ENCODE peak calls at places on chromosomes 7 and 10, in six cellular contexts. One of them, this sample, is unnamed.

GRCh38 chr7:98107313-98107691 is 640 bp downstream of the LMTK2 start:
- DNase-seq in GM12878: no peak
- DNase-seq in A549: no peak
- DNase-seq in HepG2: no peak
- DNase-seq in K562: peak
- DNase-seq in endothelial cell of umbilical vein: peak
- DNase-seq in this sample: peak

GRCh38 chr7:152579070-152579469 is 96.9 kb downstream of the XRCC2 start:
- DNase-seq in GM12878: no peak
- DNase-seq in A549: no peak
- DNase-seq in HepG2: no peak
- DNase-seq in K562: peak
- DNase-seq in endothelial cell of umbilical vein: no peak
- DNase-seq in this sample: no peak

GRCh38 chr7:153290066-153290465 is 530.5 kb downstream of the ACTR3B start:
- DNase-seq in GM12878: no peak
- DNase-seq in A549: no peak
- DNase-seq in HepG2: no peak
- DNase-seq in K562: no peak
- DNase-seq in endothelial cell of umbilical vein: no peak
- DNase-seq in this sample: no peak

GRCh38 chr7:107047902-107048782 is 3.6 kb downstream of the PRKAR2B start:
- DNase-seq in GM12878: no peak
- DNase-seq in A549: no peak
- DNase-seq in HepG2: no peak
- DNase-seq in K562: peak
- DNase-seq in endothelial cell of umbilical vein: peak
- DNase-seq in this sample: no peak

GRCh38 chr7:158264881-158265742 is 322.5 kb downstream of the PTPRN2 start:
- DNase-seq in GM12878: no peak
- DNase-seq in A549: no peak
- DNase-seq in HepG2: no peak
- DNase-seq in K562: no peak
- DNase-seq in endothelial cell of umbilical vein: no peak
- DNase-seq in this sample: no peak

GRCh38 chr10:126243976-126244375 is 144.3 kb downstream of the ADAM12 start:
- DNase-seq in GM12878: no peak
- DNase-seq in A549: no peak
- DNase-seq in HepG2: no peak
- DNase-seq in K562: no peak
- DNase-seq in endothelial cell of umbilical vein: no peak
- DNase-seq in this sample: no peak

GRCh38 chr10:77881636-77882035 is 44.9 kb downstream of the DLG5 start:
- DNase-seq in GM12878: no peak
- DNase-seq in A549: no peak
- DNase-seq in HepG2: peak
- DNase-seq in K562: no peak
- DNase-seq in endothelial cell of umbilical vein: no peak
- DNase-seq in this sample: no peak

GRCh38 chr10:126052171-126052570 is 155.8 kb downstream of the FANK1 start:
- DNase-seq in GM12878: no peak
- DNase-seq in A549: no peak
- DNase-seq in HepG2: no peak
- DNase-seq in K562: no peak
- DNase-seq in endothelial cell of umbilical vein: no peak
- DNase-seq in this sample: no peak

GRCh38 chr10:77738496-77739158 is 101.0 kb upstream of the KCNMA1 start:
- DNase-seq in GM12878: no peak
- DNase-seq in A549: no peak
- DNase-seq in HepG2: no peak
- DNase-seq in K562: no peak
- DNase-seq in endothelial cell of umbilical vein: peak
- DNase-seq in this sample: no peak

GRCh38 chr7:2247141-2247985 is 5.3 kb downstream of the NUDT1 start:
- DNase-seq in GM12878: no peak
- DNase-seq in A549: peak
- DNase-seq in HepG2: no peak
- DNase-seq in K562: peak
- DNase-seq in endothelial cell of umbilical vein: peak
- DNase-seq in this sample: peak

GRCh38 chr10:24446739-24447138 is 237.8 kb downstream of the KIAA1217 start:
- DNase-seq in GM12878: no peak
- DNase-seq in A549: no peak
- DNase-seq in HepG2: no peak
- DNase-seq in K562: peak
- DNase-seq in endothelial cell of umbilical vein: no peak
- DNase-seq in this sample: peak

GRCh38 chr7:99390941-99391602 is 16.5 kb downstream of the ARPC1B start:
- DNase-seq in GM12878: no peak
- DNase-seq in A549: no peak
- DNase-seq in HepG2: no peak
- DNase-seq in K562: no peak
- DNase-seq in endothelial cell of umbilical vein: no peak
- DNase-seq in this sample: peak

GRCh38 chr7:65449505-65449852 is 75.8 kb downstream of the ZNF92 start:
- DNase-seq in GM12878: no peak
- DNase-seq in A549: no peak
- DNase-seq in HepG2: no peak
- DNase-seq in K562: no peak
- DNase-seq in endothelial cell of umbilical vein: no peak
- DNase-seq in this sample: no peak

GRCh38 chr10:91590904-91591791 is 41.7 kb downstream of the PPP1R3C start:
- DNase-seq in GM12878: no peak
- DNase-seq in A549: peak
- DNase-seq in HepG2: no peak
- DNase-seq in K562: peak
- DNase-seq in endothelial cell of umbilical vein: peak
- DNase-seq in this sample: no peak

GRCh38 chr7:130887182-130888016 is 153.4 kb upstream of the KLF14 start:
- DNase-seq in GM12878: no peak
- DNase-seq in A549: no peak
- DNase-seq in HepG2: peak
- DNase-seq in K562: no peak
- DNase-seq in endothelial cell of umbilical vein: peak
- DNase-seq in this sample: no peak

GRCh38 chr10:131652416-131652815 is 248.4 kb upstream of the PPP2R2D start:
- DNase-seq in GM12878: no peak
- DNase-seq in A549: no peak
- DNase-seq in HepG2: no peak
- DNase-seq in K562: no peak
- DNase-seq in endothelial cell of umbilical vein: no peak
- DNase-seq in this sample: no peak

GRCh38 chr10:18164771-18165361 is 24.6 kb downstream of the CACNB2 start:
- DNase-seq in GM12878: no peak
- DNase-seq in A549: no peak
- DNase-seq in HepG2: no peak
- DNase-seq in K562: no peak
- DNase-seq in endothelial cell of umbilical vein: no peak
- DNase-seq in this sample: no peak

GRCh38 chr7:45390180-45390579 is 184.0 kb upstream of the ADCY1 start:
- DNase-seq in GM12878: no peak
- DNase-seq in A549: no peak
- DNase-seq in HepG2: no peak
- DNase-seq in K562: no peak
- DNase-seq in endothelial cell of umbilical vein: no peak
- DNase-seq in this sample: no peak

GRCh38 chr7:139853576-139854511 is 24.8 kb downstream of the TBXAS1 start:
- DNase-seq in GM12878: no peak
- DNase-seq in A549: no peak
- DNase-seq in HepG2: no peak
- DNase-seq in K562: peak
- DNase-seq in endothelial cell of umbilical vein: no peak
- DNase-seq in this sample: peak

GRCh38 chr7:120404042-120404441 is 131.1 kb downstream of the KCND2 start:
- DNase-seq in GM12878: no peak
- DNase-seq in A549: no peak
- DNase-seq in HepG2: no peak
- DNase-seq in K562: no peak
- DNase-seq in endothelial cell of umbilical vein: no peak
- DNase-seq in this sample: no peak

GRCh38 chr7:142470336-142470830 is 212.5 kb upstream of the PRSS58 start:
- DNase-seq in GM12878: no peak
- DNase-seq in A549: no peak
- DNase-seq in HepG2: no peak
- DNase-seq in K562: peak
- DNase-seq in endothelial cell of umbilical vein: no peak
- DNase-seq in this sample: peak

GRCh38 chr7:142468871-142469652 is 211.2 kb upstream of the PRSS58 start:
- DNase-seq in GM12878: no peak
- DNase-seq in A549: no peak
- DNase-seq in HepG2: no peak
- DNase-seq in K562: no peak
- DNase-seq in endothelial cell of umbilical vein: no peak
- DNase-seq in this sample: no peak

DNA sequence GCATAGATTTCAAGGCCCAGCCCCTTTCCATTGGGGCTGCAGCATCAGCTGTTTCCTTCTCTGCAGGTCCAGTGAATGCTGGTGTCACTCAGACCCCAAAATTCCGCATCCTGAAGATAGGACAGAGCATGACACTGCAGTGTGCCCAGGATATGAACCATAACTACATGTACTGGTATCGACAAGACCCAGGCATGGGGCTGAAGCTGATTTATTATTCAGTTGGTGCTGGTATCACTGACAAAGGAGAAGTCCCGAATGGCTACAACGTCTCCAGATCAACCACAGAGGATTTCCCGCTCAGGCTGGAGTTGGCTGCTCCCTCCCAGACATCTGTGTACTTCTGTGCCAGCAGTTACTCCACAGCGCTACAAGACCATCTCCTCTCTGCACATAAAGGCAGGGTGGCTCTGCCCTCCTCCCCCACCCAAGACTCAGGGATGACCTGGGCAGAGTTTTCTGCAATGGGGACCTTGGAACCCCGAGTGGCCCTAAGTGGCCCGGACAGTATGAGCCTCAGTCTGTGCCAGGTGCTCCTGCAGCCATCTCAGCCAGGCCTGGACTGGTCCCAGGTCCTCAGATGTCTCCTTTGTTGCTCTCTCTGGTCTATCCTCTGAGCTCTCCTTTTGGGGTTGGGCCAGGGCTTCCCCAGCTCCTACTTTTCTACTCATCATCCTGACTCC is 211.9 kb upstream of the PRSS58 start:
- DNase-seq in GM12878: no peak
- DNase-seq in A549: no peak
- DNase-seq in HepG2: no peak
- DNase-seq in K562: no peak
- DNase-seq in endothelial cell of umbilical vein: no peak
- DNase-seq in this sample: no peak
- TF ChIP-seq MYC in GM12878: no peak
- TF ChIP-seq MYC in A549: no peak
- TF ChIP-seq MYC in HepG2: no peak
- TF ChIP-seq MYC in K562: no peak
- TF ChIP-seq MYC in endothelial cell of umbilical vein: no peak
- TF ChIP-seq MYC in this sample: no peak

GRCh38 chr10:15121707-15122106 is 24.6 kb downstream of the RPP38 start:
- DNase-seq in GM12878: no peak
- DNase-seq in A549: no peak
- DNase-seq in HepG2: no peak
- DNase-seq in K562: no peak
- DNase-seq in endothelial cell of umbilical vein: no peak
- DNase-seq in this sample: no peak

GRCh38 chr10:15124908-15125307 is 27.8 kb downstream of the RPP38 start:
- DNase-seq in GM12878: no peak
- DNase-seq in A549: no peak
- DNase-seq in HepG2: no peak
- DNase-seq in K562: no peak
- DNase-seq in endothelial cell of umbilical vein: no peak
- DNase-seq in this sample: no peak

GRCh38 chr10:15124190-15124589 is 27.0 kb downstream of the RPP38 start:
- DNase-seq in GM12878: no peak
- DNase-seq in A549: no peak
- DNase-seq in HepG2: no peak
- DNase-seq in K562: no peak
- DNase-seq in endothelial cell of umbilical vein: no peak
- DNase-seq in this sample: no peak

GRCh38 chr10:15122477-15123030 is 25.4 kb downstream of the RPP38 start:
- DNase-seq in GM12878: peak
- DNase-seq in A549: no peak
- DNase-seq in HepG2: no peak
- DNase-seq in K562: no peak
- DNase-seq in endothelial cell of umbilical vein: no peak
- DNase-seq in this sample: no peak

GRCh38 chr10:15123749-15124184 is 26.6 kb downstream of the RPP38 start:
- DNase-seq in GM12878: no peak
- DNase-seq in A549: no peak
- DNase-seq in HepG2: no peak
- DNase-seq in K562: no peak
- DNase-seq in endothelial cell of umbilical vein: peak
- DNase-seq in this sample: no peak
- TF ChIP-seq MYC in GM12878: no peak
- TF ChIP-seq MYC in A549: no peak
- TF ChIP-seq MYC in HepG2: no peak
- TF ChIP-seq MYC in K562: no peak
- TF ChIP-seq MYC in endothelial cell of umbilical vein: no peak
- TF ChIP-seq MYC in this sample: no peak

GRCh38 chr7:149497467-149498261 is at the start of gene ZNF746:
- DNase-seq in GM12878: peak
- DNase-seq in A549: peak
- DNase-seq in HepG2: peak
- DNase-seq in K562: peak
- DNase-seq in endothelial cell of umbilical vein: peak
- DNase-seq in this sample: peak
- TF ChIP-seq MYC in GM12878: no peak
- TF ChIP-seq MYC in A549: peak
- TF ChIP-seq MYC in HepG2: peak
- TF ChIP-seq MYC in K562: no peak
- TF ChIP-seq MYC in endothelial cell of umbilical vein: no peak
- TF ChIP-seq MYC in this sample: peak

GRCh38 chr10:62183442-62183841 is 85.2 kb downstream of the RTKN2 start:
- DNase-seq in GM12878: peak
- DNase-seq in A549: no peak
- DNase-seq in HepG2: no peak
- DNase-seq in K562: no peak
- DNase-seq in endothelial cell of umbilical vein: no peak
- DNase-seq in this sample: no peak
- TF ChIP-seq MYC in GM12878: no peak
- TF ChIP-seq MYC in A549: no peak
- TF ChIP-seq MYC in HepG2: no peak
- TF ChIP-seq MYC in K562: no peak
- TF ChIP-seq MYC in endothelial cell of umbilical vein: no peak
- TF ChIP-seq MYC in this sample: no peak

DNA sequence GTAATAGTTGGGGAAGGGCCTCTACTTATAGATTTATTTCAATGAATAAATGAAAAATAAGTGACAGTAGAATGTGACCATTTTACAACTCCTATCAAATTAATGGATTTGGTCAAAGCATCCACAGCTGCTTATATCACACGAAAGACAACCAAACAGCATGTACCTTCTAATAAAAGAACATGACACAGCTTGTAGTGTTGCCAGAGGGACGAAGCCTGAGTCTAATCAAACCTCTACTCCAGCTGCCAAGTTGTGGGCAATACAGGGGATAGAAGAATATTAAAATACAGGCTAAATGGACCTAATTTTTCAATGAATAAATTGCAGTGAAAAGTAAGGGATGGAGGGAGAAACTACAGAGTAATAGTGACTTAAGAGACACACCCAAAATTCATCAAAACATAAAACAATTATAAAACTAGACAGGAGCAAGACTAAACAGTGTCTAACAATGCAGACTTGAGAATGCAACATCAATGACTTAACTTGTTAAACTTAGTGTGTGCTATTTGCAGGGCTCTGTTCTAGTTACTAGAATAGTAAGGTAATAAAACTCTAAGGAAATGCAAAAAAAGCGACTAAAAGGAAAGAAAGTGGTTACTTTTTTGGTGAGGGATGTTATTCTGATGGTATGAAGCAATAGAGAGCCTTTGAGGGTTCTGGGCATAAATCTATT is 853.8 kb downstream of the GRM8 start:
- DNase-seq in GM12878: no peak
- DNase-seq in A549: no peak
- DNase-seq in HepG2: no peak
- DNase-seq in K562: no peak
- DNase-seq in endothelial cell of umbilical vein: no peak
- DNase-seq in this sample: no peak
- TF ChIP-seq MYC in GM12878: no peak
- TF ChIP-seq MYC in A549: no peak
- TF ChIP-seq MYC in HepG2: no peak
- TF ChIP-seq MYC in K562: no peak
- TF ChIP-seq MYC in endothelial cell of umbilical vein: no peak
- TF ChIP-seq MYC in this sample: no peak